ENCODE peak calls at places on chromosome 20, in seven cellular contexts. E, I, A, K, J, T and Y are unnamed samples.

GRCh38 chr20:1810926-1811620 is 84.1 kb upstream of the SIRPA start:
- DNase-seq in I (no peak), K (no peak), J (no peak), T (no peak), E (no peak), A (peak; percentile 86), Y (no peak)

GRCh38 chr20:53608071-53608455 is 14.4 kb upstream of the ZNF217 start:
- DNase-seq in I (no peak), E (no peak), J (no peak), A (no peak), T (no peak), K (no peak), Y (no peak)

GRCh38 chr20:6767536-6768227 is at the start of gene BMP2:
- DNase-seq in I (peak; percentile 40), K (no peak), E (no peak), A (no peak), J (peak; percentile 91), T (peak; percentile 75), Y (peak; percentile 53)

GRCh38 chr20:46027245-46027853 is 1.7 kb upstream of the SLC12A5 start:
- DNase-seq in A (peak; percentile 45), K (peak; percentile 91), E (no peak), I (peak; percentile 55), J (peak; percentile 91), T (peak; percentile 42), Y (peak; percentile 42)

GRCh38 chr20:10661261-10661660 is 12.5 kb downstream of the JAG1 start:
- DNase-seq in J (no peak), A (no peak), E (no peak), I (no peak), K (no peak), T (no peak), Y (no peak)

GRCh38 chr20:49444553-49444990 is 37.9 kb downstream of the KCNB1 start:
- DNase-seq in J (no peak), A (no peak), T (no peak), E (no peak), I (no peak), K (no peak), Y (no peak)

GRCh38 chr20:53899351-53900167 is 170.8 kb downstream of the BCAS1 start:
- DNase-seq in A (peak; percentile 93), K (no peak), I (peak; percentile 96), J (no peak), E (peak; percentile 53), T (no peak), Y (no peak)

GRCh38 chr20:4951299-4951698 is 50.0 kb downstream of the SLC23A2 start:
- DNase-seq in J (no peak), E (no peak), K (no peak), I (peak; percentile 70), A (no peak), T (peak; percentile 53), Y (no peak)

GRCh38 chr20:31992086-31992485 is 18.2 kb upstream of the CCM2L start:
- DNase-seq in J (no peak), T (no peak), A (no peak), E (no peak), I (no peak), K (no peak), Y (no peak)

GRCh38 chr20:13261460-13262301 is 40.6 kb downstream of the ISM1 start:
- DNase-seq in J (peak; percentile 65), A (peak; percentile 58), T (peak; percentile 61), K (no peak), I (peak; percentile 64), E (no peak), Y (peak; percentile 71)

GRCh38 chr20:15220009-15220656 is 882.7 kb upstream of the FLRT3 start:
- DNase-seq in T (no peak), A (no peak), E (no peak), K (no peak), J (no peak), I (no peak), Y (no peak)

GRCh38 chr20:62818592-62819493 is 2.0 kb downstream of the COL9A3 start:
- DNase-seq in I (peak; percentile 42), A (no peak), K (no peak), T (peak; percentile 90), E (no peak), J (peak; percentile 57), Y (no peak)